ENCODE peak calls at places on chromosomes 4 and X, in four cellular contexts. J, W, X and B are unnamed samples.

GRCh38 chr4:15341733-15342300 is 86.0 kb upstream of the C1QTNF7 start:
- DNase-seq in J (no peak), W (no peak), X (no peak), B (no peak)

GRCh38 chrX:134406230-134406794 is 53.7 kb upstream of the HPRT1 start:
- DNase-seq in J (no peak), W (no peak), X (no peak), B (no peak)

GRCh38 chr4:116453127-116453526 is 632.2 kb downstream of the TRAM1L1 start:
- DNase-seq in J (no peak), W (no peak), X (no peak), B (peak; percentile 19)

GRCh38 chr4:79626102-79626501 is 218.1 kb upstream of the GK2 start:
- DNase-seq in J (no peak), W (no peak), X (no peak), B (no peak)

GRCh38 chr4:121706595-121707021 is 9.8 kb upstream of the ANXA5 start:
- DNase-seq in J (no peak), W (no peak), X (no peak), B (peak; percentile 88)

GRCh38 chrX:65406532-65406931 is 128.1 kb downstream of the LAS1L start:
- DNase-seq in J (peak; percentile 2), W (no peak), X (no peak), B (peak; percentile 29)

GRCh38 chr4:25861422-25861926 is 1.3 kb downstream of the SEL1L3 start:
- DNase-seq in J (no peak), W (no peak), X (no peak), B (no peak)

GRCh38 chr4:186557486-186557885 is 2.1 kb upstream of the MTNR1A start:
- DNase-seq in J (no peak), W (no peak), X (no peak), B (peak; percentile 66)

GRCh38 chr4:58111818-58112217 is 1001.6 kb upstream of the IGFBP7 start:
- DNase-seq in J (no peak), W (no peak), X (no peak), B (no peak)